ENCODE peak calls at places on chromosomes 3 and 15, in nine cellular contexts. J is stimulated activated CD8-positive, alpha-beta memory T cell treated with anti-CD3 and anti-CD28 coated beads, Interleukin-2, amount 100 ng/mL, for 1 hour; Y is osteoblast; U is NCI-H1436; A is RWPE2; H is activated T-helper 1 cell treated with Interleukin-2 at 50 U/mL for 16 hours; Z is aorta; R is PC-9; N is fibroblast of pulmonary artery. L is an unnamed sample.

GRCh38 chr3:65406470-65406869 is 632.2 kb downstream of the MAGI1 start:
- DNase-seq in Y (no peak), R (no peak), A (no peak), Z (no peak), U (no peak), J (no peak), H (no peak), N (peak), L (no peak)

GRCh38 chr15:49863431-49864205 is 242.8 kb downstream of the DTWD1 start:
- DNase-seq in N (peak), Y (peak), H (no peak), J (no peak), U (no peak), R (no peak), A (no peak), Z (no peak), L (no peak)

GRCh38 chr3:112101946-112102345 is 15.8 kb downstream of the C3orf52 start:
- DNase-seq in A (no peak), R (no peak), Y (no peak), U (no peak), Z (no peak), H (no peak), J (no peak), N (peak), L (no peak)

GRCh38 chr15:100997442-100997841 is 78.3 kb downstream of the LRRK1 start:
- DNase-seq in R (no peak), U (no peak), J (no peak), H (no peak), Z (no peak), N (no peak), A (no peak), Y (no peak), L (no peak)

GRCh38 chr3:117892991-117893390 is 1141.7 kb downstream of the IGSF11 start:
- DNase-seq in R (no peak), U (no peak), J (no peak), A (no peak), Z (no peak), Y (no peak), H (no peak), N (no peak), L (no peak)

GRCh38 chr15:61479601-61480000 is 250.5 kb upstream of the RORA start:
- DNase-seq in A (no peak), R (no peak), H (no peak), N (no peak), U (no peak), Z (no peak), J (no peak), Y (no peak), L (no peak)

GRCh38 chr15:22948056-22948455 is 32.1 kb downstream of the CYFIP1 start:
- DNase-seq in R (no peak), N (no peak), Y (peak), H (no peak), J (no peak), U (no peak), Z (no peak), A (peak), L (peak)

GRCh38 chr3:32500880-32501784 is 1.5 kb downstream of the CMTM6 start:
- DNase-seq in A (no peak), U (no peak), Z (no peak), N (peak), H (no peak), J (no peak), R (peak), Y (no peak), L (peak)

GRCh38 chr15:68792901-68793766 is 27.6 kb downstream of the ANP32A start:
- DNase-seq in Y (no peak), N (no peak), A (no peak), R (no peak), U (no peak), Z (no peak), H (no peak), J (no peak), L (no peak)

GRCh38 chr15:52745326-52746161 is 44.6 kb downstream of the ONECUT1 start:
- DNase-seq in Y (no peak), H (no peak), N (no peak), J (no peak), R (no peak), A (no peak), U (peak), Z (no peak), L (no peak)

GRCh38 chr3:100972867-100973266 is 20.4 kb downstream of the ABI3BP start:
- DNase-seq in U (no peak), A (no peak), Z (no peak), H (no peak), N (no peak), R (no peak), Y (no peak), J (no peak), L (no peak)

GRCh38 chr3:172595648-172596393 is 72.6 kb upstream of the TNFSF10 start:
- DNase-seq in Z (no peak), H (no peak), R (peak), Y (peak), J (peak), N (peak), U (peak), A (no peak), L (no peak)

GRCh38 chr3:186988806-186989205 is 58.5 kb downstream of the ST6GAL1 start:
- DNase-seq in H (no peak), Z (no peak), Y (no peak), U (no peak), N (no peak), J (no peak), A (no peak), R (no peak), L (no peak)

GRCh38 chr15:70524470-70524869 is 238.9 kb downstream of the UACA start:
- DNase-seq in Y (no peak), N (no peak), Z (no peak), H (no peak), U (no peak), J (no peak), R (no peak), A (peak), L (peak)

GRCh38 chr15:63505842-63506222 is 1.4 kb downstream of the USP3 start:
- DNase-seq in Z (no peak), A (no peak), J (no peak), H (no peak), Y (no peak), U (no peak), N (no peak), R (no peak), L (no peak)

GRCh38 chr15:88704791-88705768 is 66.3 kb downstream of the ISG20 start:
- DNase-seq in R (no peak), A (peak), N (peak), U (no peak), Y (peak), J (no peak), H (no peak), Z (peak), L (no peak)

GRCh38 chr3:186593862-186594261 is 19.0 kb upstream of the AHSG start:
- DNase-seq in H (no peak), A (no peak), J (no peak), Y (no peak), N (no peak), Z (no peak), U (no peak), R (no peak), L (no peak)

GRCh38 chr3:16059081-16059537 is 115.4 kb upstream of the GALNT15 start:
- DNase-seq in U (no peak), H (no peak), A (no peak), J (no peak), N (no peak), R (no peak), Z (no peak), Y (no peak), L (no peak)

GRCh38 chr15:89362203-89363101 is 27.8 kb upstream of the POLG start:
- DNase-seq in A (peak), U (peak), R (no peak), H (no peak), Z (no peak), Y (peak), N (no peak), J (no peak), L (peak)

GRCh38 chr3:147132168-147132567 is 274.2 kb downstream of the ZIC4 start:
- DNase-seq in R (no peak), H (no peak), A (no peak), Z (no peak), N (no peak), J (no peak), U (no peak), Y (no peak), L (no peak)

GRCh38 chr3:188656196-188656982 is 502.4 kb downstream of the LPP start:
- DNase-seq in N (peak), Y (peak), R (no peak), U (no peak), H (no peak), J (no peak), Z (no peak), A (no peak), L (no peak)

GRCh38 chr3:140242818-140243276 is 307.9 kb downstream of the CLSTN2 start:
- DNase-seq in H (no peak), U (no peak), N (no peak), A (no peak), Y (no peak), Z (no peak), R (no peak), J (no peak), L (no peak)

GRCh38 chr15:51756482-51756881 is 5.1 kb downstream of the TMOD2 start:
- DNase-seq in R (no peak), Y (no peak), J (no peak), N (no peak), A (no peak), H (no peak), U (no peak), Z (no peak), L (no peak)

GRCh38 chr3:122239112-122239511 is 55.6 kb downstream of the CASR start:
- DNase-seq in U (no peak), R (no peak), A (no peak), Z (no peak), N (no peak), Y (no peak), H (no peak), J (no peak), L (no peak)

GRCh38 chr3:184448321-184449160 is 68.7 kb downstream of the CHRD start:
- DNase-seq in Y (peak), A (no peak), J (no peak), H (no peak), Z (peak), R (peak), N (peak), U (no peak), L (no peak)

GRCh38 chr3:179348325-179349013 is 960 bp downstream of the MFN1 start:
- DNase-seq in U (no peak), R (no peak), H (no peak), Y (peak), N (no peak), J (no peak), A (no peak), Z (no peak), L (no peak)

GRCh38 chr3:159144472-159144871 is 342.6 kb downstream of the MFSD1 start:
- DNase-seq in Z (no peak), R (no peak), J (no peak), N (no peak), Y (no peak), U (no peak), H (no peak), A (no peak), L (no peak)

GRCh38 chr3:79040701-79041100 is 727.1 kb downstream of the ROBO1 start:
- DNase-seq in N (peak), Y (peak), H (no peak), A (no peak), J (no peak), U (no peak), Z (no peak), R (no peak), L (no peak)

GRCh38 chr15:75230524-75231371 is 27.4 kb upstream of the GOLGA6C start:
- DNase-seq in Z (peak), H (no peak), U (no peak), J (no peak), A (peak), Y (peak), R (no peak), N (no peak), L (peak)

GRCh38 chr3:195583831-195584542 is at the start of gene APOD:
- DNase-seq in J (no peak), H (no peak), N (peak), U (peak), Y (no peak), Z (no peak), A (no peak), R (no peak), L (no peak)

GRCh38 chr3:78734048-78734637 is 1033.7 kb downstream of the ROBO1 start:
- DNase-seq in U (no peak), A (no peak), J (no peak), Z (no peak), H (no peak), N (peak), R (no peak), Y (no peak), L (no peak)

GRCh38 chr3:94360982-94361381 is 298.1 kb downstream of the NSUN3 start:
- DNase-seq in U (no peak), Z (peak), A (no peak), Y (no peak), N (peak), R (no peak), H (no peak), J (no peak), L (no peak)

GRCh38 chr3:125087768-125088391 is 32.1 kb upstream of the HEG1 start:
- DNase-seq in H (no peak), J (no peak), U (no peak), N (peak), A (no peak), Z (no peak), R (no peak), Y (peak), L (no peak)

GRCh38 chr15:40766906-40767837 is 2.6 kb upstream of the C15orf62 start:
- DNase-seq in U (no peak), A (peak), H (no peak), Z (no peak), J (no peak), N (peak), Y (peak), R (peak), L (no peak)

GRCh38 chr15:96878129-96878528 is 547.6 kb downstream of the NR2F2 start:
- DNase-seq in J (no peak), R (no peak), A (no peak), Z (no peak), U (no peak), N (no peak), Y (peak), H (no peak), L (no peak)

GRCh38 chr3:22297436-22297835 is 546.4 kb upstream of the ZNF385D start:
- DNase-seq in H (no peak), U (no peak), A (no peak), J (no peak), Z (no peak), R (no peak), N (no peak), Y (no peak), L (no peak)

GRCh38 chr3:31777092-31777491 is 204.0 kb downstream of the OSBPL10 start:
- DNase-seq in U (no peak), Y (peak), H (no peak), R (no peak), Z (no peak), N (no peak), A (no peak), J (no peak), L (no peak)

L was measured in spleen.